ENCODE peak calls at places on chromosomes 3 and 15, in seven cellular contexts. S is IMR-90, K is upper lobe of right lung, A is AG04450, Z is mesothelial cell of epicardium, U is transverse colon, W is HFFc6. M is an unnamed sample.
A peak's percentile ranks its signal among the peaks of the same experiment; 100 is the strongest.

GRCh38 chr3:4900298-4900697 is 78.9 kb upstream of the BHLHE40 start:
- DNase-seq in S (no peak), K (no peak), A (no peak), Z (no peak), U (no peak), W (no peak), M (no peak)

GRCh38 chr3:189277711-189278110 is 105.9 kb downstream of the TPRG1 start:
- DNase-seq in S (no peak), K (no peak), A (no peak), Z (no peak), U (no peak), W (no peak), M (no peak)

GRCh38 chr15:61700803-61701202 is 359.4 kb downstream of the VPS13C start:
- DNase-seq in S (no peak), K (no peak), A (no peak), Z (no peak), U (no peak), W (no peak), M (no peak)

GRCh38 chr15:48233246-48233645 is 27.1 kb downstream of the SLC12A1 start:
- DNase-seq in S (no peak), K (no peak), A (no peak), Z (no peak), U (no peak), W (no peak), M (no peak)

GRCh38 chr15:101024709-101025108 is 105.6 kb downstream of the LRRK1 start:
- DNase-seq in S (no peak), K (no peak), A (no peak), Z (peak; percentile 9), U (peak; percentile 5), W (no peak), M (no peak)

GRCh38 chr15:28911295-28911979 is 25.7 kb downstream of the APBA2 start:
- DNase-seq in S (no peak), K (peak; percentile 7), A (no peak), Z (no peak), U (no peak), W (no peak), M (no peak)

GRCh38 chr15:71195242-71195641 is 80.0 kb downstream of the THSD4 start:
- DNase-seq in S (no peak), K (no peak), A (no peak), Z (no peak), U (no peak), W (peak; percentile 9), M (no peak)

GRCh38 chr15:100141304-100142080 is 200.3 kb downstream of the ADAMTS17 start:
- DNase-seq in S (no peak), K (no peak), A (no peak), Z (no peak), U (no peak), W (no peak), M (no peak)

GRCh38 chr3:101072299-101072698 is 79.1 kb upstream of the ABI3BP start:
- DNase-seq in S (peak; percentile 52), K (no peak), A (no peak), Z (no peak), U (no peak), W (peak; percentile 18), M (no peak)

GRCh38 chr3:160676547-160677303 is at the start of gene ARL14:
- DNase-seq in S (peak; percentile 68), K (no peak), A (no peak), Z (no peak), U (peak; percentile 48), W (peak; percentile 65), M (no peak)

GRCh38 chr15:56939257-56939656 is 20.8 kb downstream of the TCF12 start:
- DNase-seq in S (peak; percentile 47), K (no peak), A (no peak), Z (no peak), U (no peak), W (no peak), M (no peak)

GRCh38 chr3:38028621-38029361 is 651 bp downstream of the PLCD1 start:
- DNase-seq in S (no peak), K (peak; percentile 71), A (no peak), Z (no peak), U (peak; percentile 6), W (no peak), M (no peak)

GRCh38 chr3:81218023-81218422 is 543.4 kb downstream of the GBE1 start:
- DNase-seq in S (no peak), K (no peak), A (no peak), Z (no peak), U (no peak), W (peak; percentile 8), M (no peak)

GRCh38 chr3:194019766-194020165 is 116.2 kb upstream of the HES1 start:
- DNase-seq in S (no peak), K (no peak), A (no peak), Z (no peak), U (no peak), W (no peak), M (no peak)

GRCh38 chr15:71051539-71051938 is 63.7 kb upstream of the THSD4 start:
- DNase-seq in S (peak; percentile 94), K (no peak), A (no peak), Z (no peak), U (no peak), W (peak; percentile 60), M (no peak)

GRCh38 chr15:64110945-64111678 is 15.3 kb downstream of the SNX1 start:
- DNase-seq in S (no peak), K (no peak), A (no peak), Z (no peak), U (no peak), W (no peak), M (no peak)

GRCh38 chr3:59268170-59268569 is 218.3 kb upstream of the CFAP20DC start:
- DNase-seq in S (peak; percentile 41), K (no peak), A (no peak), Z (no peak), U (no peak), W (no peak), M (no peak)

GRCh38 chr3:197878427-197878826 is 71.6 kb upstream of the RPL35A start:
- DNase-seq in S (no peak), K (peak; percentile 77), A (no peak), Z (no peak), U (no peak), W (no peak), M (no peak)

GRCh38 chr3:46438831-46439230 is 25.9 kb downstream of the LTF start:
- DNase-seq in S (no peak), K (no peak), A (no peak), Z (no peak), U (no peak), W (no peak), M (no peak)

GRCh38 chr15:73564255-73564654 is 68.9 kb downstream of the NPTN start:
- DNase-seq in S (peak; percentile 47), K (no peak), A (no peak), Z (no peak), U (no peak), W (peak; percentile 55), M (no peak)
- TF ChIP-seq CTCF in S (peak; percentile 31), K (no peak), A (peak; percentile 43), Z (no peak), U (no peak), W (peak; percentile 58), M (no peak)

DNA sequence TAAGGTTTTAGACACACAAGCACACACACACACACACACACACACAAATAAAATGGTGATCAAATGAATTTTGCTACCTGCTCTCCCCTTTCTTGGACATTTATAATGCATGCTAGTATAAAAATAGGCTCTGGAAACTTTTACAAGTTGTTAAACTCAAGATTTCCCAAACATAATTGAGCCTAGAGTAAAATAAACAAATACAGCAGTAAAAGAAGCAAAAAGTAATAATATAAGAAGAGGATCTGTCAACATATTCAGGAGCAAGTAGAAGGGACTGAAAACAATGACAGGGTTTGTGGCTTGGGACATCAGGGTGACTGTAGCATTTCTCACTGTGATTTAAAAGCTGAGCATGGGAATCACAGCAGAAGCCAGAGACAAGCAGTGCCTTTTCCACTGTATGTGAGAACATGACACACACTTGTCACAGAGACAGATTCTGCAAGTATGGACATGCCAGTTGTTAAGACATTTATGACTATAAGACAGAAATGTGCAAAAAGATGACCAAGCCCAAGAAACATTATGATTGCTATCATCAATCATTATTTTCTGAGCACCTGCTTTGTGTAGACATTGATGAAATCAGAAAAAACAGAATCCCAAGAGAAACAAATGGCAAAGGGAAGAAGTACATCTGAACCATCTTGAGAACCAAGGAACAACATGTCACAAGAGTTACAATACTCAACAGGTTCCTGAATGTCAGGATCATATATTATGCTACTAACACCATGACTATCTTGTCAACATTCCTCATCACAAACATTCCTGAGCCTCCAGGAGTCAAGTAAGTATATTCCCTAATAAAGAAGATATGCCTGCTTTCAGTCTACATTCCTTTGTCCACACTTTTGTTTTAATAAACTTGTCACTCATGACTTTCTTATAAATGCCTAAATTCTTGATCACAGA is 7.1 kb downstream of the THRB start:
- DNase-seq in S (no peak), K (no peak), A (no peak), Z (no peak), U (no peak), W (no peak), M (no peak)
- TF ChIP-seq CTCF in S (no peak), K (no peak), A (no peak), Z (no peak), U (no peak), W (no peak), M (no peak)

DNA sequence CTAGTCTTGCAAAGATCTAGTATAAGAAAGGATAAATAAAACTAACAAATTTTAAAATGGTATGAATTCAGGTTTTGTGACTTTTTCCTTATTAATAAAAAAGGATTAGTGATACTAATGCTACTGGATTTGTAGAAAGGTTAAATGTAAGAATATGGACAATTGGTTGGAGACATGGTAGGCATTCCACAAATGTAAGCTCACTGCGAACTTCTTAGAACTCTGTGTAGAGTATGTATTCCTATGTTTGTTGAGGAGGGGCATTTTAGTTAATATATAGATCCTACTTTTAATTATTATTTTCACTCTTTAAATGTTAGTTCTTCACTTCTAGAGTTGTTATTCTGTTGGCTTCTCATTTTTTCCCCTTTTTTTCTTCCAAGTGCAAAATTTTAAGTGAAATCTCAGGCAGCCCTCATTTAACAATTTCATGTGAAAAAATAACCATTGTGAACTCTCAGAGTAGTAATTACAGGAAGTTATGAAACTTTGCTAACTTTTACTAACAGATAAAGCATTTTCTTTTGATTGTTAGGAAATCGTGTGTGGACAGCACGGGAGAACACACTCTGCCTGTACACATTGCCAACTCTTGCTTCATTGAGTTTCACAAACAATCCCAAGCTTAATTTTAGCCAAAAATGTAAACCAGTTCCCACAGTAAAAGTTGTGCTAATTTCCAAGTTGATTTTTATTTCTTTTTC is 414.5 kb downstream of the RBMS3 start:
- DNase-seq in S (peak; percentile 86), K (no peak), A (peak; percentile 72), Z (no peak), U (no peak), W (peak; percentile 67), M (no peak)
- TF ChIP-seq CTCF in S (no peak), K (no peak), A (no peak), Z (no peak), U (no peak), W (no peak), M (no peak)

DNA sequence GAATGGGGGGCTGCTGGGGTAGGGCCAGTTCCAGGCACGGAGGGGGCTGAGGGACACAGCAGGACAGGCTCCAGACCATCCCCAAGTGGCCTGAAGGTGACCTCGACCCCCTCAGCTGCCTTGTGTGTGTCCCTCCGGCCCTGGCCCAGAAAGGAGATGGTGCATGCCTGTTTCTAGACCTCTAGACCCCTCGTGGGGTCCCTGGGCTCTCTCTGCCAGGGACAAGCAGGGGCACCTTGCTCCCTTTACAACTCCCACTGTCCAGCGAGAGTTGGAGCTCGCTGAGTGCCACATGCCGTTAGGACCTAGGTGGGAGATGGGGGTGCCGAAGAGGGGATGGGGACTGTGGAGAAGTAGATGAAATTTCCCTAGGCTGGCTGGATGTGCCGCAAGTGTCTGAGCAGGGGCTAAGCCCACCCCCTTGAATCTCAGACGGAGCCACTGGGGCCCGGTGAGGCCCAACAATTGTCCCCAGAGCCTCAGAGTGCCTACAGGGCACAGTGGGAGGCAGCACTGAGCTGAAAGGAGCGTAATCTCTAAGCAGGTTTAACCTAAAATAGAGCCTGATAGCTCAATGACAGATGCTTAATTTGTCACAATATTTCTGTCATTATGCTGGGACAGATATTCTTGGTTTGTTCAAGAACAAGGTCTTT is 23.7 kb upstream of the KLF13 start:
- DNase-seq in S (no peak), K (peak; percentile 53), A (no peak), Z (no peak), U (no peak), W (no peak), M (no peak)
- TF ChIP-seq CTCF in S (no peak), K (peak; percentile 22), A (no peak), Z (no peak), U (no peak), W (peak; percentile 9), M (peak; percentile 36)

M was measured in D721Med.